ENCODE peak calls at places on chromosomes 2 and 18, in nine cellular contexts. W, C, N, S, X, J, Y, Q and P are unnamed samples.

GRCh38 chr18:24368749-24369148 is 28.9 kb downstream of the OSBPL1A start:
- DNase-seq in W (no peak), C (no peak), N (no peak), S (peak; percentile 2), X (no peak), J (no peak), Y (no peak), Q (no peak), P (no peak)

GRCh38 chr2:69217333-69218080 is 169.5 kb downstream of the GFPT1 start:
- DNase-seq in W (no peak), C (no peak), N (no peak), S (no peak), X (no peak), J (no peak), Y (no peak), Q (no peak), P (no peak)

GRCh38 chr18:63409301-63409700 is 13.0 kb downstream of the VPS4B start:
- DNase-seq in W (no peak), C (no peak), N (no peak), S (no peak), X (no peak), J (peak; percentile 50), Y (no peak), Q (no peak), P (no peak)

GRCh38 chr2:31008571-31009114 is 129.6 kb downstream of the GALNT14 start:
- DNase-seq in W (no peak), C (no peak), N (no peak), S (peak; percentile 21), X (no peak), J (no peak), Y (no peak), Q (no peak), P (no peak)

GRCh38 chr2:31131871-31132270 is 6.4 kb downstream of the GALNT14 start:
- DNase-seq in W (no peak), C (no peak), N (no peak), S (no peak), X (no peak), J (no peak), Y (peak; percentile 67), Q (no peak), P (no peak)

GRCh38 chr2:44166096-44166495 is 2.6 kb upstream of the PPM1B start:
- DNase-seq in W (no peak), C (no peak), N (no peak), S (no peak), X (no peak), J (no peak), Y (peak; percentile 80), Q (no peak), P (no peak)

GRCh38 chr18:80023173-80023572 is 11.1 kb upstream of the RBFA start:
- DNase-seq in W (no peak), C (no peak), N (no peak), S (peak; percentile 9), X (no peak), J (no peak), Y (peak; percentile 70), Q (no peak), P (no peak)

GRCh38 chr2:24009680-24010476 is at the start of gene MFSD2B:
- DNase-seq in W (no peak), C (no peak), N (no peak), S (peak; percentile 49), X (no peak), J (no peak), Y (peak; percentile 72), Q (no peak), P (no peak)

GRCh38 chr18:60448487-60449267 is 76.1 kb upstream of the MC4R start:
- DNase-seq in W (no peak), C (no peak), N (no peak), S (no peak), X (no peak), J (no peak), Y (peak; percentile 37), Q (no peak), P (no peak)

GRCh38 chr18:55323051-55323994 is 264.7 kb downstream of the TCF4 start:
- DNase-seq in W (no peak), C (no peak), N (peak; percentile 24), S (peak; percentile 72), X (no peak), J (no peak), Y (peak; percentile 32), Q (no peak), P (no peak)

GRCh38 chr18:55322176-55322735 is 265.7 kb downstream of the TCF4 start:
- DNase-seq in W (peak; percentile 91), C (peak; percentile 90), N (peak; percentile 93), S (peak; percentile 94), X (no peak), J (peak; percentile 92), Y (peak; percentile 85), Q (peak; percentile 50), P (peak; percentile 63)

GRCh38 chr18:55320399-55321255 is 267.4 kb downstream of the TCF4 start:
- DNase-seq in W (no peak), C (no peak), N (peak; percentile 54), S (peak; percentile 54), X (no peak), J (no peak), Y (no peak), Q (no peak), P (no peak)

GRCh38 chr18:55319517-55319905 is 268.5 kb downstream of the TCF4 start:
- DNase-seq in W (no peak), C (no peak), N (no peak), S (peak; percentile 85), X (no peak), J (no peak), Y (no peak), Q (no peak), P (no peak)

GRCh38 chr18:55321268-55322175 is 266.5 kb downstream of the TCF4 start:
- DNase-seq in W (peak; percentile 91), C (peak; percentile 89), N (peak; percentile 94), S (peak; percentile 95), X (no peak), J (peak; percentile 83), Y (peak; percentile 95), Q (peak; percentile 54), P (peak; percentile 71)
- H3K4me3 ChIP-seq in W (peak overlapping the region; percentile 56), C (peak overlapping the region; percentile 68), N (peak overlapping the region; percentile 71), S (peak overlapping the region; percentile 87), X (no peak overlapping the region), J (peak overlapping the region; percentile 54), Y (peak overlapping the region; percentile 55), Q (peak overlapping the region; percentile 22), P (peak overlapping the region; percentile 79)

GRCh38 chr18:68221116-68221724 is 493.7 kb downstream of the TMX3 start:
- DNase-seq in W (no peak), C (no peak), N (no peak), S (peak; percentile 3), X (no peak), J (no peak), Y (peak; percentile 43), Q (no peak), P (no peak)
- H3K4me3 ChIP-seq in W (no peak overlapping the region), C (no peak overlapping the region), N (no peak overlapping the region), S (no peak overlapping the region), X (no peak overlapping the region), J (no peak overlapping the region), Y (no peak overlapping the region), Q (no peak overlapping the region), P (no peak overlapping the region)

GRCh38 chr2:10306901-10307463 is 4.3 kb downstream of the HPCAL1 start:
- DNase-seq in W (no peak), C (no peak), N (no peak), S (no peak), X (no peak), J (no peak), Y (no peak), Q (no peak), P (no peak)

GRCh38 chr2:10303634-10304378 is 1.1 kb downstream of the HPCAL1 start:
- DNase-seq in W (no peak), C (no peak), N (peak; percentile 60), S (peak; percentile 78), X (no peak), J (no peak), Y (peak; percentile 65), Q (peak; percentile 52), P (no peak)

GRCh38 chr2:10304458-10305253 is 2.0 kb downstream of the HPCAL1 start:
- DNase-seq in W (no peak), C (no peak), N (no peak), S (no peak), X (no peak), J (no peak), Y (peak; percentile 43), Q (peak; percentile 22), P (no peak)

GRCh38 chr2:10305715-10306114 is 3.0 kb downstream of the HPCAL1 start:
- DNase-seq in W (no peak), C (no peak), N (no peak), S (no peak), X (no peak), J (no peak), Y (peak; percentile 63), Q (peak; percentile 89), P (no peak)

DNA sequence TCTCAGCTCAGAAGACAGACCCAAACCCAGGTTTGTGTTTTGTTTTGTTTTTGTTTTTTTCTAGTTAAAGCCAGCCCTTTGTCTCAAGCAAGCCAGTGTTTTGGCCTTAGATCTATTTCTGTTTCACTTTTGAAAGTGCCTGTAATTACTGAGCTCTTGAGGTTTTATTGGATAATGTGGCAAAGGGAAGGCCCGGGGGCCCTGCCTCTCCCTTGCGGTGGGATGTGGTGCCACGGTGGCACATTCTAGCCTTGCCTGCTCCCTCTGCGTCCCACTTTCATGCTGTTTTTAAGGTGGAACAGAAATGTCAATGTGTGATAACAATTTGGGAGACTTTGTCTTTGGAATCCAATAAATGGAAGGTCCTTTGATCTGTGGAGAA is 2.5 kb downstream of the HPCAL1 start:
- DNase-seq in W (no peak), C (no peak), N (peak; percentile 67), S (peak; percentile 54), X (no peak), J (no peak), Y (no peak), Q (peak; percentile 52), P (no peak)
- H3K4me3 ChIP-seq in W (no peak overlapping the region), C (peak overlapping the region; percentile 71), N (peak overlapping the region; percentile 87), S (peak overlapping the region; percentile 90), X (peak overlapping the region; percentile 31), J (peak overlapping the region; percentile 94), Y (no peak overlapping the region), Q (peak overlapping the region; percentile 89), P (peak overlapping the region; percentile 86)

GRCh38 chr2:37917281-37918228 is 7.5 kb upstream of the RMDN2 start:
- DNase-seq in W (no peak), C (no peak), N (no peak), S (peak; percentile 55), X (no peak), J (no peak), Y (no peak), Q (no peak), P (no peak)
- H3K4me3 ChIP-seq in W (no peak overlapping the region), C (no peak overlapping the region), N (no peak overlapping the region), S (peak overlapping the region; percentile 61), X (no peak overlapping the region), J (no peak overlapping the region), Y (no peak overlapping the region), Q (no peak overlapping the region), P (no peak overlapping the region)

DNA sequence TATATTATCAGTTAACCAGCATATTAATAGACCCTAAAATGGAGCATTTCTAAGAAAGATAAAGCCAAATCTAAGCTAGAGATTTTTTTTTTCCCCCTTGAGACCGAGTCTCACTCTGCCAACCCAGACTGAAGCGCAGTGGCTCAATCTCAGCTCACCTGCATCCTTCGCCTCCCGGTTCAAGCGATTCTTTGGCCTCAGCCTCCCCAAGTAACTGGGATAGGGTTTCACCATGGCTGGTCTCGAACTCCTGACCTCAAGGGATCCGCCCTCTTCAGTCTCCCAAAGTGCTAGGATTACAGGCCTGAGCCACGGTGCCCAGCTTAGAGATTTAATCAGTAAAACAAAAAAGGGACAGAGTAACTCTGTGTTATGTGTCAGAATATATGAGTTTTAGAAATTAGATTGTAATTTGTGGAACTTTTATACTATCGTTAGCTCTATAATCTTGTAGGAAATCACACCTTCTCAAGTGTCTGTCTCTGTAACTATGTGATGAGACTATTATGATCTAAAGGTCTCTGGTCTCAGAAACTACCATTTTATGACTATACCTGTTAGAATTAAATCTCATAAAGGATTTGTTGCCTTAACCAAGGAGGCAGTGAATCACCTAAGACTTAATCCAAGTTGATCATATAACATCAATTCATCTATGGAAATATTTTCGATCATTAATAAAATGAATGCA is 34.0 kb downstream of the YWHAQ start:
- DNase-seq in W (no peak), C (no peak), N (no peak), S (no peak), X (no peak), J (no peak), Y (no peak), Q (no peak), P (no peak)
- H3K4me3 ChIP-seq in W (no peak overlapping the region), C (no peak overlapping the region), N (no peak overlapping the region), S (no peak overlapping the region), X (no peak overlapping the region), J (no peak overlapping the region), Y (no peak overlapping the region), Q (no peak overlapping the region), P (no peak overlapping the region)